ENCODE peak calls at places on chromosomes 5 and 9, in five cellular contexts. T is Right ventricle myocardium inferior, K is BJ, X is body of pancreas, L is endothelial cell. N is an unnamed sample.
A peak's percentile ranks its signal among the peaks of the same experiment; 100 is the strongest.

GRCh38 chr5:179289756-179290385 is 55.4 kb downstream of the ADAMTS2 start:
- DNase-seq in T (peak; percentile 32), X (no peak), L (no peak), K (no peak), N (no peak)

GRCh38 chr5:80141147-80141671 is 106.1 kb downstream of the THBS4 start:
- DNase-seq in K (peak; percentile 78), X (peak; percentile 87), L (peak; percentile 62), T (peak; percentile 94), N (no peak)

GRCh38 chr5:55603947-55604346 is 69.2 kb upstream of the PLPP1 start:
- DNase-seq in L (no peak), K (no peak), T (no peak), X (no peak), N (no peak)

GRCh38 chr9:15423328-15423985 is 781 bp downstream of the SNAPC3 start:
- DNase-seq in K (no peak), T (no peak), L (no peak), X (no peak), N (no peak)

GRCh38 chr5:52069997-52070396 is 686.7 kb downstream of the ISL1 start:
- DNase-seq in X (no peak), L (no peak), K (no peak), T (no peak), N (no peak)

GRCh38 chr5:3285621-3286020 is 310.0 kb upstream of the IRX1 start:
- DNase-seq in L (no peak), T (no peak), K (no peak), X (no peak), N (no peak)

GRCh38 chr5:93585054-93585751 is 2.2 kb downstream of the NR2F1 start:
- DNase-seq in X (peak; percentile 52), K (no peak), L (no peak), T (peak; percentile 46), N (no peak)

GRCh38 chr5:10690460-10690859 is 70.6 kb downstream of the DAP start:
- DNase-seq in X (no peak), L (no peak), T (no peak), K (no peak), N (no peak)

GRCh38 chr5:64210866-64211265 is 45.2 kb downstream of the RNF180 start:
- DNase-seq in T (no peak), L (no peak), X (no peak), K (peak; percentile 59), N (no peak)

GRCh38 chr5:171272996-171273970 is 35.8 kb upstream of the TLX3 start:
- DNase-seq in X (no peak), L (peak; percentile 14), K (no peak), T (no peak), N (no peak)

GRCh38 chr5:150295741-150296486 is 6.3 kb upstream of the CAMK2A start:
- DNase-seq in X (no peak), T (no peak), K (no peak), L (no peak), N (no peak)

GRCh38 chr9:136174779-136175744 is 29.9 kb downstream of the LHX3 start:
- DNase-seq in T (peak; percentile 17), K (no peak), X (no peak), L (no peak), N (no peak)

GRCh38 chr5:150780816-150781221 is 2.3 kb downstream of the SMIM3 start:
- DNase-seq in K (peak; percentile 73), X (no peak), L (no peak), T (no peak), N (no peak)

GRCh38 chr5:149489605-149490037 is 61.6 kb downstream of the CSNK1A1 start:
- DNase-seq in T (no peak), X (no peak), L (no peak), K (peak; percentile 70), N (no peak)

GRCh38 chr5:99037668-99038067 is 108.9 kb upstream of the CHD1 start:
- DNase-seq in K (no peak), X (no peak), L (no peak), T (peak; percentile 55), N (no peak)

GRCh38 chr5:175706499-175706898 is 48.6 kb downstream of the HRH2 start:
- DNase-seq in X (peak; percentile 58), K (no peak), T (no peak), L (no peak), N (no peak)

GRCh38 chr9:130292104-130292503 is 26.5 kb downstream of the HMCN2 start:
- DNase-seq in K (no peak), L (no peak), T (no peak), X (peak; percentile 20), N (no peak)

GRCh38 chr9:94922098-94922607 is 195.7 kb downstream of the AOPEP start:
- DNase-seq in K (peak; percentile 98), L (no peak), T (no peak), X (peak; percentile 74), N (no peak)

GRCh38 chr5:30413540-30413939 is 779.9 kb upstream of the CDH6 start:
- DNase-seq in T (no peak), L (no peak), K (no peak), X (no peak), N (no peak)

GRCh38 chr5:56050566-56051292 is 56.0 kb upstream of the IL6ST start:
- DNase-seq in X (no peak), K (no peak), L (no peak), T (no peak), N (no peak)

GRCh38 chr9:75001719-75002421 is 26.2 kb downstream of the CARNMT1 start:
- DNase-seq in L (peak; percentile 8), T (no peak), K (peak; percentile 31), X (peak; percentile 7), N (no peak)

GRCh38 chr9:87812375-87813118 is 70.1 kb upstream of the SPATA31E1 start:
- DNase-seq in X (peak; percentile 34), K (peak; percentile 31), L (peak; percentile 36), T (no peak), N (no peak)

GRCh38 chr5:142820447-142820846 is 50.3 kb downstream of the ARHGAP26 start:
- DNase-seq in L (no peak), X (no peak), K (no peak), T (no peak), N (no peak)

GRCh38 chr9:77820293-77820954 is 172.3 kb upstream of the GNA14 start:
- DNase-seq in X (no peak), L (no peak), K (peak; percentile 65), T (no peak), N (no peak)

GRCh38 chr5:38548064-38548759 is 8.2 kb downstream of the LIFR start:
- DNase-seq in T (no peak), L (no peak), X (no peak), K (no peak), N (no peak)

GRCh38 chr5:111685969-111686368 is 71.0 kb downstream of the NREP start:
- DNase-seq in X (no peak), K (no peak), T (no peak), L (no peak), N (no peak)

GRCh38 chr9:6307551-6308096 is 20.6 kb upstream of the TPD52L3 start:
- DNase-seq in K (no peak), L (no peak), X (no peak), T (no peak), N (no peak)

GRCh38 chr5:123090641-123091257 is 1.7 kb downstream of the PRDM6 start:
- DNase-seq in X (no peak), T (no peak), L (peak; percentile 22), K (no peak), N (no peak)

GRCh38 chr9:86099695-86100364 is 472 bp upstream of the GOLM1 start:
- DNase-seq in X (peak; percentile 59), T (peak; percentile 76), L (peak; percentile 15), K (no peak), N (no peak)

GRCh38 chr5:150541895-150542294 is 34.0 kb downstream of the NDST1 start:
- DNase-seq in T (no peak), K (no peak), L (no peak), X (no peak), N (no peak)

GRCh38 chr5:37086466-37087178 is 162.6 kb downstream of the CPLANE1 start:
- DNase-seq in L (no peak), X (no peak), T (no peak), K (peak; percentile 24), N (no peak)

GRCh38 chr9:2655411-2655901 is 33.9 kb downstream of the VLDLR start:
- DNase-seq in X (no peak), L (no peak), K (peak; percentile 79), T (no peak), N (no peak)

GRCh38 chr5:68479524-68479923 is 264.0 kb downstream of the PIK3R1 start:
- DNase-seq in K (no peak), X (no peak), T (no peak), L (no peak), N (no peak)

GRCh38 chr5:65914644-65915196 is 11.7 kb upstream of the ERBIN start:
- DNase-seq in L (no peak), K (no peak), T (no peak), X (no peak), N (no peak)

GRCh38 chr5:38923661-38924451 is 78.0 kb downstream of the OSMR start:
- DNase-seq in X (no peak), L (no peak), K (no peak), T (no peak), N (no peak)

GRCh38 chr5:29720954-29721353 is 1472.5 kb upstream of the CDH6 start:
- DNase-seq in T (no peak), X (no peak), K (no peak), L (no peak), N (no peak)

GRCh38 chr5:68237715-68238114 is 22.2 kb downstream of the PIK3R1 start:
- DNase-seq in L (no peak), X (no peak), K (no peak), T (no peak), N (no peak)

GRCh38 chr5:56148453-56148971 is 84.6 kb downstream of the ANKRD55 start:
- DNase-seq in T (no peak), K (no peak), L (no peak), X (peak; percentile 68), N (peak; percentile 97)

GRCh38 chr5:111585291-111585690 is 73.0 kb upstream of the STARD4 start:
- DNase-seq in L (no peak), K (no peak), T (no peak), X (no peak), N (no peak)